ENCODE peak calls at places on chromosome 10, in eight cellular contexts. Z is uterus, K is adrenal gland, I is PC-3, B is heart right ventricle, C is pancreas, D is IMR-90, V is upper lobe of right lung. N is an unnamed sample.

GRCh38 chr10:9437131-9437530 is 1382.6 kb downstream of the GATA3 start:
- DNase-seq in Z (no peak), K (no peak), I (no peak), B (no peak), C (no peak), D (peak; percentile 1), V (no peak), N (no peak)

GRCh38 chr10:16612148-16612742 is 90.6 kb upstream of the C1QL3 start:
- DNase-seq in Z (no peak), K (peak; percentile 5), I (peak; percentile 16), B (no peak), C (no peak), D (peak; percentile 46), V (no peak), N (no peak)

GRCh38 chr10:5871596-5871995 is 18.1 kb downstream of the ANKRD16 start:
- DNase-seq in Z (no peak), K (no peak), I (peak; percentile 49), B (no peak), C (no peak), D (peak; percentile 77), V (no peak), N (no peak)

GRCh38 chr10:32411797-32412498 is 34.0 kb upstream of the CCDC7 start:
- DNase-seq in Z (no peak), K (no peak), I (no peak), B (no peak), C (no peak), D (no peak), V (no peak), N (no peak)

GRCh38 chr10:76411719-76412435 is 980.5 kb downstream of the LRMDA start:
- DNase-seq in Z (peak; percentile 72), K (no peak), I (no peak), B (no peak), C (no peak), D (no peak), V (no peak), N (peak; percentile 32)

GRCh38 chr10:11986593-11987216 is 55.9 kb downstream of the UPF2 start:
- DNase-seq in Z (peak; percentile 74), K (peak; percentile 90), I (peak; percentile 76), B (peak; percentile 68), C (peak; percentile 81), D (peak; percentile 84), V (peak; percentile 73), N (peak; percentile 80)

GRCh38 chr10:99805190-99805589 is 22.8 kb downstream of the ABCC2 start:
- DNase-seq in Z (no peak), K (no peak), I (no peak), B (no peak), C (no peak), D (no peak), V (no peak), N (no peak)

GRCh38 chr10:25934673-25935139 is 677 bp downstream of the MYO3A start:
- DNase-seq in Z (no peak), K (no peak), I (no peak), B (no peak), C (peak; percentile 36), D (no peak), V (peak; percentile 67), N (no peak)

GRCh38 chr10:126458453-126458852 is 70.2 kb upstream of the ADAM12 start:
- DNase-seq in Z (no peak), K (peak; percentile 10), I (peak; percentile 27), B (no peak), C (no peak), D (peak; percentile 30), V (no peak), N (no peak)

GRCh38 chr10:32266566-32266965 is 80.4 kb downstream of the EPC1 start:
- DNase-seq in Z (no peak), K (no peak), I (no peak), B (no peak), C (no peak), D (no peak), V (no peak), N (no peak)

GRCh38 chr10:43648392-43649148 is at the start of gene ZNF32:
- DNase-seq in Z (peak; percentile 83), K (peak; percentile 87), I (peak; percentile 92), B (peak; percentile 87), C (peak; percentile 88), D (peak; percentile 83), V (peak; percentile 93), N (peak; percentile 91)

GRCh38 chr10:6647811-6648526 is 67.9 kb upstream of the PRKCQ start:
- DNase-seq in Z (no peak), K (peak; percentile 45), I (peak; percentile 29), B (peak; percentile 10), C (peak; percentile 22), D (no peak), V (peak; percentile 66), N (peak; percentile 35)

GRCh38 chr10:63767512-63767911 is 246.3 kb downstream of the REEP3 start:
- DNase-seq in Z (no peak), K (no peak), I (peak; percentile 71), B (no peak), C (no peak), D (peak; percentile 29), V (no peak), N (no peak)

GRCh38 chr10:132940791-132941465 is 1.4 kb downstream of the CFAP46 start:
- DNase-seq in Z (no peak), K (no peak), I (no peak), B (no peak), C (no peak), D (no peak), V (peak; percentile 62), N (no peak)

GRCh38 chr10:46550076-46550790 is 6.2 kb downstream of the GPRIN2 start:
- DNase-seq in Z (no peak), K (no peak), I (no peak), B (peak; percentile 3), C (no peak), D (no peak), V (peak; percentile 70), N (peak; percentile 43)

GRCh38 chr10:14604181-14605142 is 170.2 kb downstream of the FAM107B start:
- DNase-seq in Z (peak; percentile 83), K (peak; percentile 88), I (peak; percentile 69), B (peak; percentile 79), C (peak; percentile 89), D (peak; percentile 70), V (peak; percentile 92), N (peak; percentile 69)

GRCh38 chr10:43978936-43979335 is 330.3 kb upstream of the ZNF32 start:
- DNase-seq in Z (no peak), K (no peak), I (no peak), B (no peak), C (no peak), D (no peak), V (no peak), N (no peak)

GRCh38 chr10:131002031-131002861 is 309.3 kb downstream of the TCERG1L start:
- DNase-seq in Z (no peak), K (no peak), I (no peak), B (no peak), C (no peak), D (no peak), V (no peak), N (no peak)

GRCh38 chr10:80413152-80413996 is 5.0 kb downstream of the PRXL2A start:
- DNase-seq in Z (no peak), K (peak; percentile 17), I (no peak), B (no peak), C (no peak), D (peak; percentile 44), V (no peak), N (no peak)
- H3K4me3 ChIP-seq in Z (no peak overlapping the region), K (no peak overlapping the region), I (no peak overlapping the region), B (no peak overlapping the region), C (no peak overlapping the region), D (no peak overlapping the region), V (no peak overlapping the region), N (peak overlapping the region; percentile 31)

GRCh38 chr10:73732931-73733623 is 11.1 kb upstream of the SEC24C start:
- DNase-seq in Z (no peak), K (no peak), I (no peak), B (no peak), C (peak; percentile 39), D (no peak), V (no peak), N (no peak)
- TF ChIP-seq CTCF in Z (no peak), K (no peak), I (no peak), B (no peak), C (no peak), D (no peak), V (no peak), N (no peak)

DNA sequence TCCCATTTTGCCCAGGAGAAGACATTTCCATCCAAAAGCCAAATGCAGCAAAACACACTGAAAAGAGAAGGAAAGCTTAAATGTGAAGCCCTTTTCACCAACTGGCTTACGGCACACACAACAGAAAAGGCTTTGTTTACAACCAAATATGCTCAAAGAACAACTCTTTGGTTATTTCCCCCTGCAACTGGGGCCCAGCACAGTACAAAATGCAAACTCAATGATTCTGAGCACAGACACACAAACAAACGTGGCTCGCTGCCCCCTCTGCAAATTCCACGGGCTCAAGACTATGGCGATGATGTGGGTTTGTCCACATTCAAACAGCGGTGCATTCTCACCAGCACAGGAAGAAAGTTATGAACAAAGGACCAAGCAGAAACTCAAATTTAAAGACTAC is 5.3 kb downstream of the CPXM2 start:
- DNase-seq in Z (no peak), K (no peak), I (no peak), B (no peak), C (no peak), D (no peak), V (no peak), N (no peak)
- H3K27ac ChIP-seq in Z (no peak overlapping the region), K (no peak overlapping the region), I (no peak overlapping the region), B (no peak overlapping the region), C (no peak overlapping the region), D (no peak overlapping the region), V (no peak overlapping the region), N (peak overlapping the region; percentile 77)

GRCh38 chr10:88110822-88111221 is 247.4 kb downstream of the PTEN start:
- DNase-seq in Z (no peak), K (no peak), I (no peak), B (no peak), C (no peak), D (peak; percentile 31), V (no peak), N (no peak)
- H3K4me3 ChIP-seq in Z (no peak overlapping the region), K (no peak overlapping the region), I (no peak overlapping the region), B (no peak overlapping the region), C (no peak overlapping the region), D (no peak overlapping the region), V (no peak overlapping the region), N (no peak overlapping the region)

GRCh38 chr10:49285232-49285631 is 13.7 kb upstream of the C10orf71 start:
- DNase-seq in Z (no peak), K (peak; percentile 29), I (peak; percentile 25), B (no peak), C (no peak), D (no peak), V (no peak), N (no peak)
- TF ChIP-seq CTCF in Z (no peak), K (no peak), I (no peak), B (no peak), C (no peak), D (no peak), V (no peak), N (no peak)

DNA sequence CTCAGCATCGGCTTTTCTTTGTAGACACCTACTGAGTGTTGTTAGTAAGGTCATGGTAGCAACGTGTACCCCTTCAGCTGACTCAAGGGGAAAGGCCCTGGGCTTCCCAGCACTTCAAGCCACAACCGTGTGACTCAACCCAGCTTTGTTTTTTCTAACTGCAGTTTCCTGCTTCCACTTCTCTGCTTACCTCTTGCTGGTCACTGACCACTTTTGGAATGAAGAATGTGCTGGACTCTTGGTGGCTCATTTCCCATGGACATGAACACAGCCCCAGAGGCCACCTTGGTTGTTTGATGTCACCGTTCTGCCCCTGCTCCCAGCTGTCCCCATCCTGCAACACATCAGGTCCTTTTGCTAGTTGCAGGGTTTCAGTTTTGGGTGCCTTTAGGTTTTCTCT is 69.5 kb upstream of the ZNF438 start:
- DNase-seq in Z (no peak), K (no peak), I (peak; percentile 80), B (no peak), C (no peak), D (peak; percentile 93), V (no peak), N (no peak)
- H3K27ac ChIP-seq in Z (no peak overlapping the region), K (no peak overlapping the region), I (peak overlapping the region; percentile 85), B (peak overlapping the region; percentile 31), C (no peak overlapping the region), D (peak overlapping the region; percentile 39), V (no peak overlapping the region), N (no peak overlapping the region)